ENCODE peak calls at places on chromosomes 11 and 22, in seven cellular contexts. P, F, Y, H, J, E and B are unnamed samples.

GRCh38 chr11:85934599-85935169 is 79.5 kb downstream of the CCDC83 start:
- DNase-seq in H (no peak), P (peak), J (peak), F (no peak), E (no peak), Y (no peak), B (no peak)

GRCh38 chr11:59186130-59186594 is 14.2 kb downstream of the DTX4 start:
- DNase-seq in J (peak), H (no peak), Y (no peak), F (peak), E (peak), P (no peak), B (no peak)

GRCh38 chr11:93652161-93652597 is 9.3 kb upstream of the CEP295 start:
- DNase-seq in E (no peak), P (no peak), J (no peak), H (peak), F (peak), Y (peak), B (no peak)

GRCh38 chr11:64237484-64237951 is 3.1 kb downstream of the VEGFB start:
- DNase-seq in P (no peak), J (peak), H (no peak), E (no peak), F (no peak), Y (peak), B (no peak)

GRCh38 chr22:25840162-25840561 is 98.2 kb downstream of the MYO18B start:
- DNase-seq in F (no peak), J (no peak), Y (no peak), E (no peak), P (no peak), H (no peak), B (no peak)

GRCh38 chr11:68351450-68352275 is 39.3 kb downstream of the LRP5 start:
- DNase-seq in J (no peak), E (no peak), Y (no peak), F (no peak), H (no peak), P (no peak), B (no peak)

GRCh38 chr11:107042748-107043147 is 24.5 kb upstream of the GUCY1A2 start:
- DNase-seq in P (no peak), H (no peak), Y (no peak), E (no peak), J (no peak), F (no peak), B (no peak)

GRCh38 chr11:129457321-129457720 is 81.7 kb downstream of the BARX2 start:
- DNase-seq in J (no peak), E (no peak), H (no peak), F (no peak), P (no peak), Y (no peak), B (no peak)

GRCh38 chr11:63906087-63906486 is 10.9 kb downstream of the RCOR2 start:
- DNase-seq in F (no peak), H (no peak), E (no peak), J (no peak), Y (no peak), P (no peak), B (no peak)

GRCh38 chr22:23834830-23835772 is 3.7 kb downstream of the DERL3 start:
- DNase-seq in F (no peak), H (no peak), J (peak), Y (peak), E (peak), P (peak), B (peak)

GRCh38 chr22:45577746-45578523 is 75.3 kb downstream of the FBLN1 start:
- DNase-seq in H (peak), E (peak), P (peak), F (peak), J (peak), Y (peak), B (peak)

GRCh38 chr11:64056213-64056785 is 20.6 kb downstream of the FLRT1 start:
- DNase-seq in H (no peak), J (no peak), Y (no peak), P (no peak), F (no peak), E (no peak), B (no peak)

GRCh38 chr11:2554338-2555240 is 109.8 kb downstream of the KCNQ1 start:
- DNase-seq in P (no peak), F (no peak), H (no peak), J (peak), E (no peak), Y (no peak), B (peak)

GRCh38 chr11:23543651-23544216 is 683.5 kb upstream of the CCDC179 start:
- DNase-seq in Y (no peak), H (no peak), P (no peak), J (no peak), E (no peak), F (no peak), B (no peak)

GRCh38 chr11:119029340-119030028 is 1.2 kb downstream of the SLC37A4 start:
- DNase-seq in J (no peak), F (no peak), H (no peak), Y (peak), P (no peak), E (no peak), B (peak)

GRCh38 chr22:49659924-49660315 is 167.8 kb downstream of the BRD1 start:
- DNase-seq in F (no peak), H (no peak), P (no peak), Y (peak), J (peak), E (peak), B (peak)

GRCh38 chr11:3139481-3140290 is 25.4 kb downstream of the OSBPL5 start:
- DNase-seq in E (no peak), J (peak), P (peak), H (no peak), Y (no peak), F (no peak), B (no peak)

GRCh38 chr11:46239801-46240061 is 37.7 kb upstream of the CREB3L1 start:
- DNase-seq in F (no peak), E (no peak), H (peak), J (no peak), Y (no peak), P (no peak), B (no peak)

GRCh38 chr22:50250555-50251471 is at the start of gene HDAC10:
- DNase-seq in H (peak), Y (peak), F (peak), P (peak), E (peak), J (peak), B (peak)

GRCh38 chr11:36131719-36132349 is 157.4 kb downstream of the COMMD9 start:
- DNase-seq in H (peak), P (peak), E (no peak), Y (peak), F (peak), J (no peak), B (peak)

GRCh38 chr11:118572914-118573550 is 823 bp downstream of the ARCN1 start:
- DNase-seq in H (peak), Y (no peak), F (peak), P (no peak), J (no peak), E (no peak), B (no peak)

GRCh38 chr11:56659755-56660154 is 3.7 kb upstream of the OR5AR1 start:
- DNase-seq in H (no peak), P (no peak), J (no peak), Y (no peak), F (no peak), E (no peak), B (no peak)

GRCh38 chr11:67351275-67352005 is 1.9 kb downstream of the POLD4 start:
- DNase-seq in E (peak), Y (no peak), F (peak), P (peak), J (peak), H (peak), B (no peak)

GRCh38 chr11:72354356-72355115 is 79.8 kb downstream of the CLPB start:
- DNase-seq in J (no peak), F (no peak), P (no peak), H (peak), E (no peak), Y (no peak), B (no peak)

GRCh38 chr11:13276454-13276851 is 1.1 kb upstream of the BMAL1 start:
- DNase-seq in P (no peak), J (peak), H (no peak), F (no peak), E (no peak), Y (no peak), B (no peak)